ENCODE peak calls at places on chromosomes 13 and 19, in five cellular contexts. V is NCI-H1436; Y is ELR; C is naive thymus-derived CD8-positive, alpha-beta T cell; E is AG08395. Z is an unnamed sample.

GRCh38 chr19:16778796-16779411 is 50.3 kb upstream of the SIN3B start:
- DNase-seq in V (peak), Y (peak), C (peak), E (peak), Z (peak)

GRCh38 chr13:65453982-65454381 is 1776.2 kb downstream of the PCDH9 start:
- DNase-seq in V (no peak), Y (no peak), C (no peak), E (no peak), Z (no peak)

GRCh38 chr19:55146078-55146647 is 2.8 kb downstream of the TNNT1 start:
- DNase-seq in V (peak), Y (peak), C (no peak), E (peak), Z (no peak)

GRCh38 chr13:96091164-96091931 is 1.4 kb downstream of the HS6ST3 start:
- DNase-seq in V (peak), Y (no peak), C (no peak), E (no peak), Z (no peak)

GRCh38 chr13:112959206-112959605 is 9.8 kb upstream of the MCF2L start:
- DNase-seq in V (no peak), Y (no peak), C (no peak), E (no peak), Z (no peak)

GRCh38 chr13:84543976-84544375 is 661.7 kb upstream of the SLITRK1 start:
- DNase-seq in V (no peak), Y (no peak), C (no peak), E (no peak), Z (no peak)

GRCh38 chr13:74730556-74731331 is 596.5 kb upstream of the KLF12 start:
- DNase-seq in V (no peak), Y (no peak), C (no peak), E (no peak), Z (no peak)

GRCh38 chr13:22789027-22789593 is 391.7 kb upstream of the SGCG start:
- DNase-seq in V (no peak), Y (no peak), C (no peak), E (no peak), Z (no peak)

GRCh38 chr13:43203781-43204180 is 180.4 kb downstream of the DNAJC15 start:
- DNase-seq in V (no peak), Y (no peak), C (no peak), E (peak), Z (no peak)

GRCh38 chr13:39259371-39259770 is 221.1 kb downstream of the NHLRC3 start:
- DNase-seq in V (no peak), Y (no peak), C (no peak), E (no peak), Z (no peak)

GRCh38 chr19:55305491-55305890 is 19.6 kb downstream of the TMEM150B start:
- DNase-seq in V (peak), Y (peak), C (peak), E (peak), Z (peak)

GRCh38 chr19:49101160-49101559 is 13.0 kb upstream of the LIN7B start:
- DNase-seq in V (no peak), Y (no peak), C (no peak), E (no peak), Z (no peak)

GRCh38 chr13:107866666-107867623 is 348.4 kb downstream of the LIG4 start:
- DNase-seq in V (peak), Y (peak), C (no peak), E (peak), Z (no peak)

GRCh38 chr19:46303702-46304397 is 7.0 kb downstream of the HIF3A start:
- DNase-seq in V (no peak), Y (peak), C (no peak), E (no peak), Z (no peak)

GRCh38 chr19:8423821-8424223 is 10.7 kb downstream of the MARCHF2 start:
- DNase-seq in V (no peak), Y (peak), C (no peak), E (peak), Z (no peak)

GRCh38 chr19:6078068-6078467 is 32.2 kb downstream of the RFX2 start:
- DNase-seq in V (no peak), Y (no peak), C (no peak), E (no peak), Z (no peak)

GRCh38 chr13:110716235-110716505 is 2.7 kb downstream of the ING1 start:
- DNase-seq in V (no peak), Y (peak), C (peak), E (no peak), Z (no peak)

GRCh38 chr19:28876604-28877123 is 336.3 kb downstream of the UQCRFS1 start:
- DNase-seq in V (no peak), Y (no peak), C (no peak), E (no peak), Z (no peak)

GRCh38 chr13:48542138-48542537 is 9.3 kb upstream of the RCBTB2 start:
- DNase-seq in V (no peak), Y (no peak), C (no peak), E (no peak), Z (no peak)

GRCh38 chr13:41678320-41678719 is 221.0 kb downstream of the RGCC start:
- DNase-seq in V (no peak), Y (no peak), C (no peak), E (peak), Z (no peak)

GRCh38 chr19:10858204-10858828 is 10.1 kb downstream of the C19orf38 start:
- DNase-seq in V (no peak), Y (peak), C (peak), E (no peak), Z (peak)

GRCh38 chr13:85230754-85231153 is 568.5 kb downstream of the SLITRK6 start:
- DNase-seq in V (no peak), Y (no peak), C (no peak), E (no peak), Z (no peak)

GRCh38 chr13:108924154-108924940 is 294.9 kb downstream of the MYO16 start:
- DNase-seq in V (no peak), Y (peak), C (no peak), E (no peak), Z (no peak)

GRCh38 chr19:42246869-42247630 is 4.6 kb upstream of the GSK3A start:
- DNase-seq in V (no peak), Y (no peak), C (no peak), E (no peak), Z (no peak)

Z was measured in effector CD4-positive, alpha-beta T cell.